ENCODE peak calls at places on chromosomes 12 and 14, in seven cellular contexts. One of them, this sample, is unnamed.
A peak's percentile ranks its signal among the peaks of the same experiment; 100 is the strongest.

GRCh38 chr12:78562358-78563205 is 302.0 kb upstream of the SYT1 start:
- DNase-seq in CD8-positive, alpha-beta T cell: no peak
- DNase-seq in M059J: peak; percentile 25
- DNase-seq in A172: peak; percentile 17
- DNase-seq in T-helper 2 cell: no peak
- DNase-seq in epithelial cell of esophagus: peak; percentile 51
- DNase-seq in lower lobe of right lung: no peak
- DNase-seq in this sample: no peak

GRCh38 chr12:107917912-107918800 is 143.7 kb downstream of the ASCL4 start:
- DNase-seq in lower lobe of right lung: no peak
- DNase-seq in T-helper 2 cell: no peak
- DNase-seq in A172: peak; percentile 16
- DNase-seq in CD8-positive, alpha-beta T cell: no peak
- DNase-seq in M059J: peak; percentile 28
- DNase-seq in epithelial cell of esophagus: peak; percentile 60
- DNase-seq in this sample: peak; percentile 22

GRCh38 chr14:53412819-53413664 is 259.9 kb upstream of the DDHD1 start:
- DNase-seq in M059J: peak; percentile 26
- DNase-seq in T-helper 2 cell: no peak
- DNase-seq in A172: no peak
- DNase-seq in epithelial cell of esophagus: peak; percentile 86
- DNase-seq in CD8-positive, alpha-beta T cell: no peak
- DNase-seq in lower lobe of right lung: no peak
- DNase-seq in this sample: peak; percentile 12

GRCh38 chr14:28565345-28565744 is 201.2 kb upstream of the FOXG1 start:
- DNase-seq in epithelial cell of esophagus: peak; percentile 48
- DNase-seq in A172: no peak
- DNase-seq in T-helper 2 cell: no peak
- DNase-seq in CD8-positive, alpha-beta T cell: no peak
- DNase-seq in M059J: no peak
- DNase-seq in lower lobe of right lung: no peak
- DNase-seq in this sample: no peak

GRCh38 chr14:51870620-51871019 is 10.2 kb downstream of the GNG2 start:
- DNase-seq in M059J: no peak
- DNase-seq in CD8-positive, alpha-beta T cell: no peak
- DNase-seq in T-helper 2 cell: no peak
- DNase-seq in lower lobe of right lung: no peak
- DNase-seq in epithelial cell of esophagus: no peak
- DNase-seq in A172: no peak
- DNase-seq in this sample: no peak

GRCh38 chr12:19498099-19498498 is 58.8 kb downstream of the AEBP2 start:
- DNase-seq in epithelial cell of esophagus: no peak
- DNase-seq in M059J: no peak
- DNase-seq in A172: no peak
- DNase-seq in CD8-positive, alpha-beta T cell: no peak
- DNase-seq in T-helper 2 cell: no peak
- DNase-seq in lower lobe of right lung: no peak
- DNase-seq in this sample: no peak

GRCh38 chr12:92142251-92142896 is 3.3 kb downstream of the BTG1 start:
- DNase-seq in CD8-positive, alpha-beta T cell: no peak
- DNase-seq in T-helper 2 cell: no peak
- DNase-seq in epithelial cell of esophagus: no peak
- DNase-seq in M059J: no peak
- DNase-seq in lower lobe of right lung: no peak
- DNase-seq in A172: no peak
- DNase-seq in this sample: no peak

GRCh38 chr12:26346748-26347147 is 151.4 kb downstream of the SSPN start:
- DNase-seq in A172: no peak
- DNase-seq in lower lobe of right lung: no peak
- DNase-seq in M059J: no peak
- DNase-seq in CD8-positive, alpha-beta T cell: no peak
- DNase-seq in T-helper 2 cell: no peak
- DNase-seq in epithelial cell of esophagus: no peak
- DNase-seq in this sample: no peak

This sample was measured in WERI-Rb-1.